ENCODE peak calls at places on chromosomes 3 and 15, in six cellular contexts. One of them, this sample, is unnamed.

GRCh38 chr3:126476166-126476975 is 680 bp upstream of the ZXDC start:
- DNase-seq in IMR-90: peak
- DNase-seq in CD8-positive, alpha-beta memory T cell: no peak
- DNase-seq in psoas muscle: peak
- DNase-seq in mesenchymal stem cell: no peak
- DNase-seq in neural progenitor cell: no peak
- DNase-seq in this sample: peak

GRCh38 chr3:44648564-44649229 is at the start of gene ZNF35:
- DNase-seq in IMR-90: peak
- DNase-seq in CD8-positive, alpha-beta memory T cell: no peak
- DNase-seq in psoas muscle: peak
- DNase-seq in neural progenitor cell: peak
- DNase-seq in mesenchymal stem cell: peak
- DNase-seq in this sample: peak

GRCh38 chr3:139388961-139389551 is 391 bp downstream of the COPB2 start:
- DNase-seq in mesenchymal stem cell: peak
- DNase-seq in CD8-positive, alpha-beta memory T cell: no peak
- DNase-seq in IMR-90: no peak
- DNase-seq in neural progenitor cell: peak
- DNase-seq in psoas muscle: no peak
- DNase-seq in this sample: no peak

GRCh38 chr3:23113455-23114171 is 89.5 kb upstream of the UBE2E2 start:
- DNase-seq in neural progenitor cell: no peak
- DNase-seq in mesenchymal stem cell: peak
- DNase-seq in IMR-90: peak
- DNase-seq in CD8-positive, alpha-beta memory T cell: no peak
- DNase-seq in psoas muscle: no peak
- DNase-seq in this sample: no peak

GRCh38 chr3:112381673-112382542 is 49.0 kb downstream of the CD200 start:
- DNase-seq in CD8-positive, alpha-beta memory T cell: no peak
- DNase-seq in neural progenitor cell: no peak
- DNase-seq in psoas muscle: no peak
- DNase-seq in mesenchymal stem cell: no peak
- DNase-seq in IMR-90: no peak
- DNase-seq in this sample: no peak

GRCh38 chr15:78034495-78035191 is 42.9 kb downstream of the TBC1D2B start:
- DNase-seq in mesenchymal stem cell: peak
- DNase-seq in neural progenitor cell: no peak
- DNase-seq in CD8-positive, alpha-beta memory T cell: peak
- DNase-seq in IMR-90: peak
- DNase-seq in psoas muscle: peak
- DNase-seq in this sample: no peak

GRCh38 chr15:68447209-68447608 is 15.2 kb upstream of the ITGA11 start:
- DNase-seq in mesenchymal stem cell: no peak
- DNase-seq in neural progenitor cell: no peak
- DNase-seq in psoas muscle: no peak
- DNase-seq in IMR-90: no peak
- DNase-seq in CD8-positive, alpha-beta memory T cell: no peak
- DNase-seq in this sample: peak

GRCh38 chr3:96814581-96815567 is at the start of gene EPHA6:
- DNase-seq in IMR-90: no peak
- DNase-seq in neural progenitor cell: peak
- DNase-seq in CD8-positive, alpha-beta memory T cell: no peak
- DNase-seq in mesenchymal stem cell: no peak
- DNase-seq in psoas muscle: peak
- DNase-seq in this sample: no peak

GRCh38 chr3:42746455-42747450 is 26.3 kb downstream of the CCDC13 start:
- DNase-seq in neural progenitor cell: peak
- DNase-seq in CD8-positive, alpha-beta memory T cell: no peak
- DNase-seq in psoas muscle: no peak
- DNase-seq in IMR-90: peak
- DNase-seq in mesenchymal stem cell: peak
- DNase-seq in this sample: peak

GRCh38 chr3:101950985-101951733 is 101.8 kb downstream of the NFKBIZ start:
- DNase-seq in IMR-90: no peak
- DNase-seq in neural progenitor cell: no peak
- DNase-seq in mesenchymal stem cell: no peak
- DNase-seq in psoas muscle: no peak
- DNase-seq in CD8-positive, alpha-beta memory T cell: no peak
- DNase-seq in this sample: no peak

GRCh38 chr3:12179441-12179840 is 20.7 kb upstream of the TIMP4 start:
- DNase-seq in neural progenitor cell: no peak
- DNase-seq in psoas muscle: no peak
- DNase-seq in CD8-positive, alpha-beta memory T cell: no peak
- DNase-seq in IMR-90: no peak
- DNase-seq in mesenchymal stem cell: no peak
- DNase-seq in this sample: no peak

GRCh38 chr15:48940508-48940907 is 23.2 kb downstream of the SHC4 start:
- DNase-seq in mesenchymal stem cell: peak
- DNase-seq in CD8-positive, alpha-beta memory T cell: no peak
- DNase-seq in IMR-90: peak
- DNase-seq in neural progenitor cell: no peak
- DNase-seq in psoas muscle: no peak
- DNase-seq in this sample: no peak

GRCh38 chr3:129606522-129607390 is at the start of gene PLXND1:
- DNase-seq in psoas muscle: peak
- DNase-seq in neural progenitor cell: peak
- DNase-seq in CD8-positive, alpha-beta memory T cell: peak
- DNase-seq in IMR-90: peak
- DNase-seq in mesenchymal stem cell: peak
- DNase-seq in this sample: peak

GRCh38 chr3:24086597-24087369 is 141.7 kb downstream of the NR1D2 start:
- DNase-seq in neural progenitor cell: peak
- DNase-seq in IMR-90: no peak
- DNase-seq in psoas muscle: no peak
- DNase-seq in CD8-positive, alpha-beta memory T cell: no peak
- DNase-seq in mesenchymal stem cell: peak
- DNase-seq in this sample: no peak

GRCh38 chr3:63724987-63725386 is 72.5 kb downstream of the SNTN start:
- DNase-seq in mesenchymal stem cell: no peak
- DNase-seq in CD8-positive, alpha-beta memory T cell: no peak
- DNase-seq in IMR-90: peak
- DNase-seq in neural progenitor cell: no peak
- DNase-seq in psoas muscle: no peak
- DNase-seq in this sample: no peak

GRCh38 chr3:147411777-147412176 is 2.6 kb downstream of the ZIC1 start:
- DNase-seq in IMR-90: no peak
- DNase-seq in neural progenitor cell: peak
- DNase-seq in CD8-positive, alpha-beta memory T cell: no peak
- DNase-seq in mesenchymal stem cell: no peak
- DNase-seq in psoas muscle: no peak
- DNase-seq in this sample: no peak

GRCh38 chr15:57463360-57463759 is 87.1 kb downstream of the CGNL1 start:
- DNase-seq in psoas muscle: no peak
- DNase-seq in neural progenitor cell: no peak
- DNase-seq in CD8-positive, alpha-beta memory T cell: no peak
- DNase-seq in IMR-90: no peak
- DNase-seq in mesenchymal stem cell: no peak
- DNase-seq in this sample: no peak

GRCh38 chr3:20326537-20326936 is 140.5 kb upstream of the SGO1 start:
- DNase-seq in IMR-90: no peak
- DNase-seq in neural progenitor cell: no peak
- DNase-seq in mesenchymal stem cell: no peak
- DNase-seq in CD8-positive, alpha-beta memory T cell: no peak
- DNase-seq in psoas muscle: no peak
- DNase-seq in this sample: no peak

GRCh38 chr15:69660658-69661405 is 208.2 kb downstream of the RPLP1 start:
- DNase-seq in IMR-90: no peak
- DNase-seq in mesenchymal stem cell: no peak
- DNase-seq in psoas muscle: no peak
- DNase-seq in CD8-positive, alpha-beta memory T cell: no peak
- DNase-seq in neural progenitor cell: no peak
- DNase-seq in this sample: peak

GRCh38 chr15:70244978-70245542 is 147.3 kb upstream of the TLE3 start:
- DNase-seq in IMR-90: no peak
- DNase-seq in neural progenitor cell: no peak
- DNase-seq in mesenchymal stem cell: no peak
- DNase-seq in CD8-positive, alpha-beta memory T cell: no peak
- DNase-seq in psoas muscle: no peak
- DNase-seq in this sample: no peak

GRCh38 chr15:49134683-49135341 is 20.6 kb downstream of the COPS2 start:
- DNase-seq in psoas muscle: no peak
- DNase-seq in CD8-positive, alpha-beta memory T cell: no peak
- DNase-seq in IMR-90: peak
- DNase-seq in neural progenitor cell: no peak
- DNase-seq in mesenchymal stem cell: no peak
- DNase-seq in this sample: no peak

GRCh38 chr3:194928831-194929594 is 243.3 kb downstream of the FAM43A start:
- DNase-seq in mesenchymal stem cell: no peak
- DNase-seq in CD8-positive, alpha-beta memory T cell: no peak
- DNase-seq in IMR-90: no peak
- DNase-seq in neural progenitor cell: peak
- DNase-seq in psoas muscle: no peak
- DNase-seq in this sample: no peak

GRCh38 chr3:72152551-72153476 is 367.9 kb upstream of the PROK2 start:
- DNase-seq in neural progenitor cell: no peak
- DNase-seq in IMR-90: peak
- DNase-seq in psoas muscle: peak
- DNase-seq in mesenchymal stem cell: peak
- DNase-seq in CD8-positive, alpha-beta memory T cell: no peak
- DNase-seq in this sample: peak

GRCh38 chr3:141955163-141955562 is 78.7 kb downstream of the ATP1B3 start:
- DNase-seq in IMR-90: peak
- DNase-seq in CD8-positive, alpha-beta memory T cell: no peak
- DNase-seq in neural progenitor cell: peak
- DNase-seq in psoas muscle: no peak
- DNase-seq in mesenchymal stem cell: peak
- DNase-seq in this sample: no peak

GRCh38 chr15:44066211-44066827 is 128.8 kb downstream of the FRMD5 start:
- DNase-seq in CD8-positive, alpha-beta memory T cell: peak
- DNase-seq in neural progenitor cell: peak
- DNase-seq in mesenchymal stem cell: peak
- DNase-seq in psoas muscle: peak
- DNase-seq in IMR-90: peak
- DNase-seq in this sample: no peak

GRCh38 chr3:107208796-107209195 is 168.4 kb upstream of the CCDC54 start:
- DNase-seq in IMR-90: peak
- DNase-seq in mesenchymal stem cell: peak
- DNase-seq in CD8-positive, alpha-beta memory T cell: no peak
- DNase-seq in neural progenitor cell: no peak
- DNase-seq in psoas muscle: no peak
- DNase-seq in this sample: no peak

GRCh38 chr3:107206141-107206540 is 171.1 kb upstream of the CCDC54 start:
- DNase-seq in IMR-90: peak
- DNase-seq in psoas muscle: no peak
- DNase-seq in neural progenitor cell: peak
- DNase-seq in CD8-positive, alpha-beta memory T cell: no peak
- DNase-seq in mesenchymal stem cell: peak
- DNase-seq in this sample: no peak

GRCh38 chr3:107208100-107208499 is 169.1 kb upstream of the CCDC54 start:
- DNase-seq in psoas muscle: no peak
- DNase-seq in neural progenitor cell: peak
- DNase-seq in CD8-positive, alpha-beta memory T cell: no peak
- DNase-seq in IMR-90: peak
- DNase-seq in mesenchymal stem cell: peak
- DNase-seq in this sample: no peak

GRCh38 chr3:107205354-107205753 is 171.9 kb upstream of the CCDC54 start:
- DNase-seq in IMR-90: no peak
- DNase-seq in neural progenitor cell: peak
- DNase-seq in psoas muscle: no peak
- DNase-seq in CD8-positive, alpha-beta memory T cell: no peak
- DNase-seq in mesenchymal stem cell: no peak
- DNase-seq in this sample: no peak

GRCh38 chr3:107206945-107207344 is 170.3 kb upstream of the CCDC54 start:
- DNase-seq in CD8-positive, alpha-beta memory T cell: no peak
- DNase-seq in IMR-90: no peak
- DNase-seq in psoas muscle: peak
- DNase-seq in mesenchymal stem cell: peak
- DNase-seq in neural progenitor cell: no peak
- DNase-seq in this sample: no peak
- H3K27ac ChIP-seq in CD8-positive, alpha-beta memory T cell: no peak
- H3K27ac ChIP-seq in IMR-90: no peak
- H3K27ac ChIP-seq in psoas muscle: peak
- H3K27ac ChIP-seq in mesenchymal stem cell: no peak
- H3K27ac ChIP-seq in neural progenitor cell: no peak
- H3K27ac ChIP-seq in this sample: peak

DNA sequence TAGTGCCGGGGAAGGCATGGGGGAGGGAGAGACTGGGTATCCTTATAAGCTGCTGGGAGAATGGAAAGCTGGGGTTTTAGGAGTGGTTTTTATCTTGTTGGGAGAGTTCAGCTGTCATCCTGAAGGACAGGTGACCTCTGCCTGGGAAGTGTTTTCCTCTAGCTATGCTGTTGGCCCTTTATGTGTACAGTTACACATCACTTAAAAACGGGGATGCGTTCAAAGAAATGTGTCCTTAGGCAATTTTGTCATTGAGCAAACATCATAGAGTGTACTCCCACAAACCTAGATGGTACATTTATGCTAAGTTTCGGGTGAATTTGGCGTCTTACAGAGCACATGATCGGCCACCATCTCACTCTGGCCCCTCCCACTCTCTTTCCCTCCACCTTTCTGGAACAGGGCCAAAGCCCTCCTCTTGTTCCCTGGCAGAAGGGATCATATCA is 164.3 kb upstream of the NUDT16 start:
- DNase-seq in CD8-positive, alpha-beta memory T cell: no peak
- DNase-seq in mesenchymal stem cell: peak
- DNase-seq in psoas muscle: no peak
- DNase-seq in neural progenitor cell: no peak
- DNase-seq in IMR-90: no peak
- DNase-seq in this sample: no peak
- H3K27ac ChIP-seq in CD8-positive, alpha-beta memory T cell: no peak
- H3K27ac ChIP-seq in mesenchymal stem cell: peak
- H3K27ac ChIP-seq in psoas muscle: no peak
- H3K27ac ChIP-seq in neural progenitor cell: no peak
- H3K27ac ChIP-seq in IMR-90: no peak
- H3K27ac ChIP-seq in this sample: peak

GRCh38 chr3:98545940-98546339 is 14.2 kb downstream of the GPR15 start:
- DNase-seq in psoas muscle: no peak
- DNase-seq in mesenchymal stem cell: no peak
- DNase-seq in IMR-90: no peak
- DNase-seq in CD8-positive, alpha-beta memory T cell: no peak
- DNase-seq in neural progenitor cell: no peak
- DNase-seq in this sample: no peak

GRCh38 chr3:98541695-98542094 is 9.9 kb downstream of the GPR15 start:
- DNase-seq in mesenchymal stem cell: no peak
- DNase-seq in CD8-positive, alpha-beta memory T cell: no peak
- DNase-seq in IMR-90: no peak
- DNase-seq in neural progenitor cell: no peak
- DNase-seq in psoas muscle: no peak
- DNase-seq in this sample: no peak

GRCh38 chr3:98540346-98540745 is 8.6 kb downstream of the GPR15 start:
- DNase-seq in CD8-positive, alpha-beta memory T cell: no peak
- DNase-seq in psoas muscle: no peak
- DNase-seq in mesenchymal stem cell: no peak
- DNase-seq in neural progenitor cell: no peak
- DNase-seq in IMR-90: no peak
- DNase-seq in this sample: no peak

GRCh38 chr3:98548544-98548943 is 16.8 kb downstream of the GPR15 start:
- DNase-seq in CD8-positive, alpha-beta memory T cell: no peak
- DNase-seq in IMR-90: no peak
- DNase-seq in neural progenitor cell: no peak
- DNase-seq in mesenchymal stem cell: no peak
- DNase-seq in psoas muscle: no peak
- DNase-seq in this sample: no peak

GRCh38 chr3:98542623-98543022 is 10.8 kb downstream of the GPR15 start:
- DNase-seq in neural progenitor cell: no peak
- DNase-seq in CD8-positive, alpha-beta memory T cell: no peak
- DNase-seq in IMR-90: no peak
- DNase-seq in mesenchymal stem cell: no peak
- DNase-seq in psoas muscle: no peak
- DNase-seq in this sample: no peak
- H3K27ac ChIP-seq in neural progenitor cell: no peak
- H3K27ac ChIP-seq in CD8-positive, alpha-beta memory T cell: no peak
- H3K27ac ChIP-seq in IMR-90: no peak
- H3K27ac ChIP-seq in mesenchymal stem cell: no peak
- H3K27ac ChIP-seq in psoas muscle: no peak
- H3K27ac ChIP-seq in this sample: no peak

GRCh38 chr3:143536817-143537535 is 311.3 kb downstream of the SLC9A9 start:
- DNase-seq in psoas muscle: no peak
- DNase-seq in IMR-90: peak
- DNase-seq in mesenchymal stem cell: no peak
- DNase-seq in CD8-positive, alpha-beta memory T cell: no peak
- DNase-seq in neural progenitor cell: no peak
- DNase-seq in this sample: no peak
- H3K27ac ChIP-seq in psoas muscle: no peak
- H3K27ac ChIP-seq in IMR-90: no peak
- H3K27ac ChIP-seq in mesenchymal stem cell: no peak
- H3K27ac ChIP-seq in CD8-positive, alpha-beta memory T cell: no peak
- H3K27ac ChIP-seq in neural progenitor cell: no peak
- H3K27ac ChIP-seq in this sample: no peak

This sample was measured in coronary artery.